ENCODE peak calls at places on chromosomes 13 and 19, in eight cellular contexts. P is fibroblast of lung, N is choroid plexus epithelial cell, S is AG04450, Z is MM.1S, I is GM10248, E is kidney, A is GM13976. T is an unnamed sample.

GRCh38 chr13:42836930-42837329 is 55.5 kb downstream of the FAM216B start:
- DNase-seq in P (peak; percentile 18), N (peak; percentile 91), S (no peak), Z (no peak), I (no peak), E (no peak), A (no peak), T (no peak)

GRCh38 chr13:99970761-99971575 is 599 bp downstream of the ZIC5 start:
- DNase-seq in P (no peak), N (no peak), S (no peak), Z (no peak), I (no peak), E (no peak), A (no peak), T (no peak)

GRCh38 chr13:97352815-97353214 is 81.2 kb upstream of the RAP2A start:
- DNase-seq in P (no peak), N (no peak), S (no peak), Z (no peak), I (no peak), E (no peak), A (no peak), T (no peak)

GRCh38 chr19:42276821-42277220 is 7.8 kb downstream of the CIC start:
- DNase-seq in P (no peak), N (no peak), S (no peak), Z (no peak), I (no peak), E (no peak), A (no peak), T (peak; percentile 64)

GRCh38 chr19:17797397-17798201 is 2.7 kb downstream of the B3GNT3 start:
- DNase-seq in P (no peak), N (no peak), S (no peak), Z (no peak), I (no peak), E (no peak), A (no peak), T (no peak)

GRCh38 chr13:74747186-74747955 is 613.2 kb upstream of the KLF12 start:
- DNase-seq in P (no peak), N (peak; percentile 35), S (no peak), Z (no peak), I (no peak), E (no peak), A (no peak), T (no peak)

GRCh38 chr13:96551540-96551939 is 442.7 kb downstream of the OXGR1 start:
- DNase-seq in P (no peak), N (no peak), S (no peak), Z (no peak), I (no peak), E (no peak), A (no peak), T (no peak)

GRCh38 chr13:74132768-74133656 is 1.2 kb downstream of the KLF12 start:
- DNase-seq in P (peak; percentile 68), N (peak; percentile 68), S (no peak), Z (no peak), I (peak; percentile 13), E (peak; percentile 82), A (peak; percentile 26), T (peak; percentile 49)

GRCh38 chr13:41533676-41534075 is 76.3 kb downstream of the RGCC start:
- DNase-seq in P (no peak), N (no peak), S (no peak), Z (no peak), I (no peak), E (no peak), A (no peak), T (no peak)

GRCh38 chr19:18046066-18046718 is 38.2 kb downstream of the ARRDC2 start:
- DNase-seq in P (peak; percentile 73), N (peak; percentile 67), S (no peak), Z (no peak), I (no peak), E (peak; percentile 84), A (no peak), T (no peak)

GRCh38 chr19:14333101-14333871 is 48.0 kb upstream of the ADGRE5 start:
- DNase-seq in P (peak; percentile 33), N (peak; percentile 24), S (no peak), Z (no peak), I (peak; percentile 53), E (peak; percentile 83), A (peak; percentile 68), T (no peak)

GRCh38 chr19:37077929-37078716 is at the start of gene ZNF420:
- DNase-seq in P (peak; percentile 96), N (peak; percentile 97), S (peak; percentile 90), Z (peak; percentile 95), I (peak; percentile 92), E (peak; percentile 98), A (peak; percentile 92), T (peak; percentile 98)

GRCh38 chr13:49495783-49496762 is at the start of gene PHF11:
- DNase-seq in P (peak; percentile 76), N (peak; percentile 65), S (no peak), Z (peak; percentile 84), I (peak; percentile 89), E (peak; percentile 95), A (peak; percentile 90), T (peak; percentile 97)

GRCh38 chr13:44471686-44472085 is 98.1 kb downstream of the SERP2 start:
- DNase-seq in P (peak; percentile 72), N (peak; percentile 73), S (no peak), Z (no peak), I (no peak), E (no peak), A (no peak), T (no peak)

GRCh38 chr13:100673831-100674362 is 698 bp downstream of the TMTC4 start:
- DNase-seq in P (peak; percentile 89), N (peak; percentile 94), S (peak; percentile 63), Z (peak; percentile 24), I (peak; percentile 57), E (peak; percentile 78), A (peak; percentile 64), T (peak; percentile 63)

GRCh38 chr13:29674532-29674931 is 79.0 kb upstream of the SLC7A1 start:
- DNase-seq in P (peak; percentile 62), N (no peak), S (no peak), Z (no peak), I (no peak), E (no peak), A (no peak), T (no peak)

GRCh38 chr13:29679357-29680050 is 84.0 kb upstream of the SLC7A1 start:
- DNase-seq in P (peak; percentile 63), N (no peak), S (no peak), Z (no peak), I (no peak), E (peak; percentile 75), A (no peak), T (no peak)

GRCh38 chr13:29676535-29676934 is 81.0 kb upstream of the SLC7A1 start:
- DNase-seq in P (peak; percentile 55), N (no peak), S (no peak), Z (no peak), I (no peak), E (no peak), A (no peak), T (no peak)

GRCh38 chr13:29677627-29678026 is 82.1 kb upstream of the SLC7A1 start:
- DNase-seq in P (no peak), N (no peak), S (no peak), Z (no peak), I (no peak), E (no peak), A (no peak), T (no peak)

DNA sequence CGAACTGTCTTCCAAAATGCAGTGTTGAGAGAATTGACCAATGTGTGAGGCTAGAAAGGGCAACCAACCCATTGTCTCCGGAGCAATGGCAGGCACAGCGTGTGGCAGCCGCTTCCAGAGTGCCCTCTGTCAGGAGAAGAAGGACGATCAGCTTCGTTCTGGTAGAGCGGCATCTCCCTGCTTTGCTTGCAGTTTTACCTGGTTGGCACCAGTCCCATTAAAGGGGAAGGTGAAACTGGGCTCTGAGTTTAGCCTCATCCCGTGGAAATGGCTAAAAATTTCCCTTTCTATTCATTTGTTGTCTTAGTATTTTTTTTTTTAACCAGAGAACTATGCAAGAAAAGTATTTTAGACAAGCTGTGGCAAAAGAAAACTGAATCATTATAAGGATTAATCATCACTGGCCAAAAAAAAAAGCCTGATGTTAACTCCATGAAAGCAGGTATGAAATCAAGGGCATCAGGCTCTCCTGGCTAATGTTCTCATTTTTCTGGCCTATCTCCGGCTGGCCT is 81.5 kb upstream of the SLC7A1 start:
- DNase-seq in P (peak; percentile 59), N (no peak), S (no peak), Z (no peak), I (no peak), E (no peak), A (no peak), T (no peak)
- TF ChIP-seq CTCF in P (no peak), N (no peak), S (no peak), Z (no peak), I (no peak), E (no peak), A (no peak), T (no peak)

GRCh38 chr19:49817964-49818690 is at the start of gene MED25:
- DNase-seq in P (peak; percentile 69), N (peak; percentile 84), S (peak; percentile 55), Z (peak; percentile 84), I (peak; percentile 93), E (peak; percentile 95), A (peak; percentile 93), T (peak; percentile 91)
- TF ChIP-seq CTCF in P (no peak), N (no peak), S (peak; percentile 27), Z (no peak), I (no peak), E (peak; percentile 29), A (no peak), T (no peak)

GRCh38 chr19:16098821-16099220 is 12.9 kb upstream of the RAB8A start:
- DNase-seq in P (no peak), N (no peak), S (no peak), Z (no peak), I (no peak), E (no peak), A (no peak), T (no peak)

GRCh38 chr19:16098416-16098768 is 13.3 kb upstream of the RAB8A start:
- DNase-seq in P (no peak), N (no peak), S (no peak), Z (no peak), I (no peak), E (no peak), A (no peak), T (no peak)

GRCh38 chr19:16094360-16095070 is 17.2 kb upstream of the RAB8A start:
- DNase-seq in P (peak; percentile 44), N (peak; percentile 67), S (no peak), Z (no peak), I (no peak), E (no peak), A (no peak), T (no peak)

GRCh38 chr19:16095071-16095571 is 16.6 kb upstream of the RAB8A start:
- DNase-seq in P (no peak), N (no peak), S (no peak), Z (no peak), I (no peak), E (peak; percentile 88), A (no peak), T (no peak)

GRCh38 chr19:16096281-16096855 is 15.3 kb upstream of the RAB8A start:
- DNase-seq in P (no peak), N (no peak), S (no peak), Z (no peak), I (no peak), E (no peak), A (no peak), T (no peak)
- TF ChIP-seq CTCF in P (no peak), N (no peak), S (no peak), Z (no peak), I (no peak), E (no peak), A (no peak), T (no peak)

DNA sequence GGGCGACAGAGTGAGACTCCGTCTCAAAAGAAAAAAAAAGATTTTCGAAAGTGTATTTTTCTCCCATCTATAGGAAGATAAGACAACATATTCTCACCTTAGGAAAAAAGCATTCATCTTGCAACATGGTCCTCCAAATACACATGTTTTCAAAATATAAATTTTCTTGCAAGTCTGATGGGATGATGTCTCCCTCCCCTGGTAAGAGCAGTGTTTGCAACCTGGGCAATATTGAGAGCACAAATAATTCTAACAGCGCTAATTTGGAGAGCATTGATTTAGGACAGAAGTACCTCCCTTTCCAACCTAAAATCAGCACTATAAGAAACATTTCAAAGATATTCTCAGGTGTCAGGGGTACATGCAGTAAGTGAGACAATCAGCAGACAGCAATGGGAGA is 61.0 kb upstream of the SHISA2 start:
- DNase-seq in P (no peak), N (peak; percentile 51), S (no peak), Z (no peak), I (no peak), E (no peak), A (no peak), T (no peak)
- TF ChIP-seq CTCF in P (no peak), N (peak; percentile 62), S (peak; percentile 33), Z (no peak), I (no peak), E (no peak), A (no peak), T (no peak)

T was measured in GM12865.